ENCODE peak calls at places on chromosomes 7 and 10, in six cellular contexts. One of them, this sample, is unnamed.
A peak's percentile ranks its signal among the peaks of the same experiment; 100 is the strongest.

GRCh38 chr7:155809947-155810606 is 2.2 kb downstream of the SHH start:
- DNase-seq in thoracic aorta: no peak
- DNase-seq in NCI-H446: no peak
- DNase-seq in activated T-cell treated with anti-CD3 and anti-CD28 coated beads, Interleukin-2, amount 50 U/mL, for 72 hours: no peak
- DNase-seq in NCI-H1092: no peak
- DNase-seq in AG08395: no peak
- DNase-seq in this sample: no peak

GRCh38 chr10:132987671-132988571 is 45.6 kb upstream of the CFAP46 start:
- DNase-seq in thoracic aorta: peak; percentile 31
- DNase-seq in NCI-H446: no peak
- DNase-seq in activated T-cell treated with anti-CD3 and anti-CD28 coated beads, Interleukin-2, amount 50 U/mL, for 72 hours: no peak
- DNase-seq in NCI-H1092: no peak
- DNase-seq in AG08395: peak; percentile 95
- DNase-seq in this sample: peak; percentile 91

GRCh38 chr7:34019431-34019830 is 114.1 kb downstream of the BMPER start:
- DNase-seq in thoracic aorta: no peak
- DNase-seq in NCI-H446: no peak
- DNase-seq in activated T-cell treated with anti-CD3 and anti-CD28 coated beads, Interleukin-2, amount 50 U/mL, for 72 hours: no peak
- DNase-seq in NCI-H1092: no peak
- DNase-seq in AG08395: no peak
- DNase-seq in this sample: no peak

GRCh38 chr7:22561895-22562593 is 62.1 kb upstream of the STEAP1B start:
- DNase-seq in thoracic aorta: no peak
- DNase-seq in NCI-H446: no peak
- DNase-seq in activated T-cell treated with anti-CD3 and anti-CD28 coated beads, Interleukin-2, amount 50 U/mL, for 72 hours: peak; percentile 33
- DNase-seq in NCI-H1092: no peak
- DNase-seq in AG08395: no peak
- DNase-seq in this sample: no peak

GRCh38 chr7:150979706-150980390 is 1.7 kb upstream of the KCNH2 start:
- DNase-seq in thoracic aorta: no peak
- DNase-seq in NCI-H446: no peak
- DNase-seq in activated T-cell treated with anti-CD3 and anti-CD28 coated beads, Interleukin-2, amount 50 U/mL, for 72 hours: no peak
- DNase-seq in NCI-H1092: no peak
- DNase-seq in AG08395: no peak
- DNase-seq in this sample: no peak

GRCh38 chr10:78742406-78742729 is 326.4 kb upstream of the ZMIZ1 start:
- DNase-seq in thoracic aorta: no peak
- DNase-seq in NCI-H446: no peak
- DNase-seq in activated T-cell treated with anti-CD3 and anti-CD28 coated beads, Interleukin-2, amount 50 U/mL, for 72 hours: no peak
- DNase-seq in NCI-H1092: no peak
- DNase-seq in AG08395: no peak
- DNase-seq in this sample: no peak

GRCh38 chr7:106068986-106069385 is 43.1 kb downstream of the SYPL1 start:
- DNase-seq in thoracic aorta: no peak
- DNase-seq in NCI-H446: peak; percentile 60
- DNase-seq in activated T-cell treated with anti-CD3 and anti-CD28 coated beads, Interleukin-2, amount 50 U/mL, for 72 hours: no peak
- DNase-seq in NCI-H1092: no peak
- DNase-seq in AG08395: peak; percentile 83
- DNase-seq in this sample: no peak

GRCh38 chr10:123136221-123136805 is 543 bp downstream of the HMX3 start:
- DNase-seq in thoracic aorta: no peak
- DNase-seq in NCI-H446: no peak
- DNase-seq in activated T-cell treated with anti-CD3 and anti-CD28 coated beads, Interleukin-2, amount 50 U/mL, for 72 hours: no peak
- DNase-seq in NCI-H1092: no peak
- DNase-seq in AG08395: no peak
- DNase-seq in this sample: no peak

GRCh38 chr10:123017421-123018165 is 8.8 kb downstream of the ACADSB start:
- DNase-seq in thoracic aorta: no peak
- DNase-seq in NCI-H446: no peak
- DNase-seq in activated T-cell treated with anti-CD3 and anti-CD28 coated beads, Interleukin-2, amount 50 U/mL, for 72 hours: no peak
- DNase-seq in NCI-H1092: no peak
- DNase-seq in AG08395: no peak
- DNase-seq in this sample: no peak

This sample was measured in fibroblast of the conjunctiva.